ENCODE peak calls at places on chromosomes 11 and 22, in ten cellular contexts. N is adrenal gland, G is lower lobe of right lung, B is IMR-90, Y is mammary epithelial cell, O is HAP-1, E is colonic mucosa, J is cardiac muscle cell, R is aorta, S is esophagus squamous epithelium. Q is an unnamed sample. For H3K9me3, the result is how much of the 10 kb centered on the place peaks cover.

GRCh38 chr11:130282111-130282510 is 32.6 kb downstream of the ZBTB44 start:
- DNase-seq in E (no peak), O (no peak), R (no peak), J (no peak), N (no peak), G (no peak), S (no peak), Y (no peak), B (no peak), Q (no peak)

GRCh38 chr11:59291228-59291627 is 67.5 kb upstream of the OR5AN1 start:
- DNase-seq in B (no peak), J (no peak), S (no peak), E (no peak), R (no peak), Y (no peak), O (no peak), G (no peak), N (no peak), Q (peak)

GRCh38 chr11:110935018-110935640 is 222.9 kb upstream of the ARHGAP20 start:
- DNase-seq in E (no peak), B (no peak), Y (no peak), S (no peak), N (no peak), R (no peak), J (no peak), O (no peak), G (no peak), Q (no peak)

GRCh38 chr11:132234878-132235277 is 864.5 kb downstream of the NTM start:
- DNase-seq in Y (peak), E (no peak), B (peak), S (no peak), G (no peak), N (no peak), J (no peak), O (no peak), R (no peak), Q (no peak)

GRCh38 chr11:58573451-58574104 is 2.1 kb downstream of the LPXN start:
- DNase-seq in G (peak), S (no peak), N (peak), J (peak), E (peak), Y (peak), B (peak), O (no peak), R (peak), Q (peak)

GRCh38 chr22:29470159-29470855 is 9.7 kb upstream of the NEFH start:
- DNase-seq in E (peak), N (no peak), Y (peak), S (no peak), J (peak), B (peak), R (peak), O (peak), G (peak), Q (peak)

GRCh38 chr11:10379433-10379832 is 74.6 kb downstream of the ADM start:
- DNase-seq in B (peak), G (no peak), Y (no peak), E (no peak), R (no peak), N (no peak), J (no peak), O (no peak), S (no peak), Q (no peak)

GRCh38 chr11:62013266-62014157 is 46.1 kb upstream of the FTH1 start:
- DNase-seq in O (no peak), N (peak), G (no peak), B (no peak), E (peak), S (no peak), J (no peak), Y (peak), R (no peak), Q (no peak)

GRCh38 chr11:129613076-129613475 is 202.6 kb upstream of the TMEM45B start:
- DNase-seq in E (no peak), O (no peak), N (no peak), G (no peak), J (no peak), S (no peak), Y (no peak), B (no peak), R (no peak), Q (no peak)

GRCh38 chr11:108902027-108902469 is 237.2 kb downstream of the DDX10 start:
- DNase-seq in B (no peak), N (no peak), Y (no peak), R (no peak), J (no peak), G (no peak), S (no peak), E (no peak), O (no peak), Q (no peak)

GRCh38 chr11:25734592-25735211 is 597.2 kb upstream of the ANO3 start:
- DNase-seq in J (peak), R (no peak), Y (peak), E (no peak), N (no peak), S (no peak), B (peak), O (no peak), G (no peak), Q (no peak)

GRCh38 chr22:31229402-31230140 is 17.5 kb downstream of the LIMK2 start:
- DNase-seq in S (no peak), N (peak), O (no peak), J (no peak), B (peak), E (peak), R (peak), G (no peak), Y (no peak), Q (peak)

GRCh38 chr22:36641902-36642640 is 61.5 kb downstream of the CACNG2 start:
- DNase-seq in E (no peak), N (no peak), J (no peak), O (no peak), Y (peak), R (no peak), S (no peak), B (peak), G (no peak), Q (no peak)

GRCh38 chr11:95414217-95414616 is 183.2 kb upstream of the SESN3 start:
- DNase-seq in E (no peak), R (no peak), G (no peak), O (no peak), S (no peak), J (no peak), B (no peak), N (no peak), Y (no peak), Q (no peak)

GRCh38 chr11:34284836-34285235 is 73.0 kb downstream of the ABTB2 start:
- DNase-seq in R (no peak), E (no peak), O (no peak), N (no peak), G (no peak), J (no peak), Y (no peak), S (no peak), B (no peak), Q (no peak)

GRCh38 chr11:35478411-35479139 is 46.8 kb downstream of the PAMR1 start:
- DNase-seq in Y (no peak), G (no peak), E (no peak), J (no peak), O (no peak), R (no peak), S (no peak), B (no peak), N (no peak), Q (peak)

GRCh38 chr11:44615913-44616806 is 50.7 kb downstream of the CD82 start:
- DNase-seq in S (no peak), G (no peak), E (no peak), Y (no peak), J (no peak), N (no peak), R (peak), O (no peak), B (no peak), Q (no peak)

GRCh38 chr11:6943131-6943530 is 16.9 kb downstream of the ZNF215 start:
- DNase-seq in G (no peak), S (no peak), Y (no peak), E (no peak), J (no peak), B (peak), R (no peak), N (no peak), O (no peak), Q (no peak)

GRCh38 chr11:110479445-110480101 is 49.8 kb downstream of the FDX1 start:
- DNase-seq in N (no peak), S (no peak), J (peak), R (no peak), Y (peak), B (peak), O (no peak), G (no peak), E (no peak), Q (no peak)

GRCh38 chr11:73577496-73577917 is 20.4 kb downstream of the FAM168A start:
- DNase-seq in N (no peak), O (no peak), E (no peak), J (no peak), G (no peak), R (no peak), B (peak), S (no peak), Y (no peak), Q (no peak)

GRCh38 chr11:128246364-128247234 is 340.8 kb downstream of the ETS1 start:
- DNase-seq in Y (no peak), E (no peak), G (no peak), B (peak), N (no peak), J (peak), O (no peak), S (no peak), R (peak), Q (peak)

GRCh38 chr11:96188625-96189006 is 154.4 kb downstream of the MAML2 start:
- DNase-seq in N (no peak), O (no peak), B (peak), S (no peak), G (no peak), E (no peak), J (no peak), R (no peak), Y (peak), Q (no peak)

GRCh38 chr11:45444796-45445195 is 158.7 kb upstream of the SYT13 start:
- DNase-seq in R (no peak), J (no peak), O (no peak), N (no peak), B (no peak), S (no peak), E (no peak), Y (peak), G (no peak), Q (peak)

GRCh38 chr11:70323811-70324210 is 53.3 kb downstream of the PPFIA1 start:
- DNase-seq in Y (peak), J (no peak), O (no peak), E (no peak), S (no peak), R (no peak), B (peak), N (no peak), G (no peak), Q (no peak)

GRCh38 chr11:31640611-31641010 is 131.0 kb downstream of the ELP4 start:
- DNase-seq in S (no peak), B (no peak), G (no peak), O (no peak), J (peak), Y (no peak), E (no peak), R (no peak), N (no peak), Q (peak)

GRCh38 chr22:27930246-27931060 is 11.4 kb upstream of the PITPNB start:
- DNase-seq in J (no peak), E (no peak), S (no peak), R (no peak), G (no peak), O (peak), B (peak), N (no peak), Y (peak), Q (no peak)

GRCh38 chr11:123516238-123516637 is 86.2 kb downstream of the GRAMD1B start:
- DNase-seq in R (no peak), B (no peak), N (no peak), G (no peak), O (no peak), J (no peak), S (no peak), E (no peak), Y (no peak), Q (no peak)

GRCh38 chr11:123519055-123519796 is 89.2 kb downstream of the GRAMD1B start:
- DNase-seq in N (peak), B (peak), J (no peak), S (no peak), G (no peak), R (no peak), O (no peak), Y (no peak), E (no peak), Q (no peak)

GRCh38 chr11:123518496-123519054 is 88.5 kb downstream of the GRAMD1B start:
- DNase-seq in E (no peak), Y (no peak), G (no peak), R (no peak), B (no peak), J (no peak), S (no peak), N (no peak), O (no peak), Q (no peak)

GRCh38 chr11:123519797-123520193 is 89.7 kb downstream of the GRAMD1B start:
- DNase-seq in O (no peak), S (no peak), N (peak), G (no peak), E (no peak), J (peak), B (no peak), Y (no peak), R (no peak), Q (no peak)

GRCh38 chr11:123517559-123518364 is 87.7 kb downstream of the GRAMD1B start:
- DNase-seq in B (no peak), J (no peak), S (no peak), E (no peak), R (no peak), Y (no peak), G (no peak), N (no peak), O (no peak), Q (no peak)
- H3K4me3 ChIP-seq in B (no peak), J (no peak), S (no peak), E (no peak), R (no peak), Y (no peak), G (no peak), N (no peak), O (no peak), Q (no peak)

GRCh38 chr22:47355388-47355725 is 592.9 kb downstream of the TBC1D22A start:
- DNase-seq in O (no peak), B (no peak), E (no peak), S (no peak), G (no peak), R (no peak), N (no peak), J (no peak), Y (no peak), Q (no peak)

GRCh38 chr22:47355776-47356432 is 593.5 kb downstream of the TBC1D22A start:
- DNase-seq in N (no peak), Y (no peak), G (no peak), J (no peak), E (no peak), B (no peak), O (no peak), R (no peak), S (no peak), Q (no peak)

GRCh38 chr22:47357086-47357485 is 594.6 kb downstream of the TBC1D22A start:
- DNase-seq in J (no peak), R (no peak), Y (no peak), S (no peak), E (no peak), N (no peak), G (no peak), B (no peak), O (no peak), Q (no peak)

GRCh38 chr22:47356433-47357011 is 594.1 kb downstream of the TBC1D22A start:
- DNase-seq in J (no peak), G (no peak), B (no peak), E (no peak), R (no peak), S (no peak), Y (no peak), N (no peak), O (no peak), Q (no peak)

DNA sequence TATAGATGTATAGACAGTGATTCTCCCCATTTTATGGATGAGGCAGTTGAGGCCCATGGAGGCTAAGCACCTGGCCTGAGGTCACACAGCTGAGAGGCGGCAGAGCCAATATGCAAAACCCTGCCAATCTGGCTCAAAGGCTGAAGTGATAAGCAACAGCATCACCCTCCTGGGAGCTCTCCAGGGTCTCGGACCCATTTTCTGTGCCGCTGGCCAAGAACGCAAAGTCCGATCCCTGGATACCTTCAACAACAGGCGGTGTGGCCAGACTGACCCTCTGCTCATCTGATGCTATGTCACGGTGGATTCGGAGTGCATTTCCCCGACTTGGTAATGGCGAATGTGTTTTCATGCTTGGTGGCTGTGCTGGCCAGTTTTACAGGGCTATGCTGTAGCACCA is 595.0 kb downstream of the TBC1D22A start:
- DNase-seq in N (no peak), J (no peak), E (no peak), S (no peak), R (no peak), O (no peak), G (no peak), B (no peak), Y (no peak), Q (no peak)
- H3K9me3 ChIP-seq in N (under half), J (under half), E (under half), S (under half), R (under half), O (under half), G (under half), B (under half), Y (under half), Q (under half)

GRCh38 chr22:45602824-45603301 is 68.8 kb upstream of the ATXN10 start:
- DNase-seq in S (no peak), R (no peak), E (no peak), N (no peak), B (no peak), Y (no peak), O (peak), J (no peak), G (peak), Q (no peak)
- H3K4me3 ChIP-seq in S (no peak), R (no peak), E (no peak), N (no peak), B (no peak), Y (no peak), O (no peak), J (no peak), G (no peak), Q (no peak)

DNA sequence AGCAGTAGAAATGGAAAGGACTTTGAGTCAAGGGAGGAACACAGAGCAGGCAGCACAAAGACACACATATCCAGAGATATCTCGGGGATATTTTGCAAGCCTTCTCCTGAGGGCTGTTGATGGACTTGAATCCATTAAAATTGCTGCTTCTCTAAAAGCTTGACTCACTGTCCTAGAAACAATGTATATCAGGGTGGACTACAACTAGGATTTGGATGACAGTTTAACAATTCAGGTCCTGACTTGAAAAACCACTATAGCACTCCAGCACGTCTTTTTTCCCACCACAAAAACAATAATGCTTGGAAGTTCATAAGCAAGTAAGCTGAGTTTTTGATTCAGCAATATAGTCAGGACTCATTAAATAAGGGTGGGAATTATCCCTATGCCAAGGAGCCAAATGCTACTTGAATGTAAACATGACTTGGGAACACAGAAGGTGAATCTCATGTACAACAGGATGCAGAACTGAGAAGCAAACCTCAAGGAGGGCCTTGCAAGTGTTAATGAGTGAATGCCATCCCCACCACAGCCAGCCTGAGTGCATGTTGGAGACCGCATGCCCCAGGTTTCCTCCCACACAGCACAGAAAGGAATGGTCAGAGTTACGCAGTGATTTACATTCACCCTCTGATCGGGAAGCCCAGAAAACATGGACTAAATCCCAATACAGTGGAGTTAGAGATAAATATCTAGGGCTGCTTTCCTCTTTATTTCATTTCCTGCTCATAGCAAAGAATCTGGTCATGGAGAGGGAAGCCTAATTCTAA is 98.3 kb upstream of the OR9G4 start:
- DNase-seq in N (no peak), R (no peak), E (no peak), J (no peak), Y (peak), B (no peak), G (no peak), S (no peak), O (no peak), Q (no peak)
- H3K9me3 ChIP-seq in N (under half), R (under half), E (under half), J (under half), Y (under half), B (under half), G (under half), S (under half), O (under half), Q (under half)

GRCh38 chr11:1748467-1749019 is 1.9 kb downstream of the IFITM10 start:
- DNase-seq in O (no peak), Y (peak), E (no peak), N (no peak), S (no peak), J (no peak), B (no peak), G (peak), R (peak), Q (no peak)
- H3K4me3 ChIP-seq in O (no peak), Y (peak), E (no peak), N (peak), S (peak), J (peak), B (no peak), G (peak), R (peak), Q (no peak)

Q was measured in body of pancreas.